ENCODE peak calls at places on chromosomes 11 and 22, in seven cellular contexts. One of them, this sample, is unnamed.
A peak's percentile ranks its signal among the peaks of the same experiment; 100 is the strongest.

GRCh38 chr11:134503104-134503503 is 91.1 kb upstream of the B3GAT1 start:
- DNase-seq in stomach: peak; percentile 22
- DNase-seq in ovary: no peak
- DNase-seq in A549: no peak
- DNase-seq in IMR-90: no peak
- DNase-seq in body of pancreas: no peak
- DNase-seq in right lobe of liver: peak; percentile 31
- DNase-seq in this sample: no peak

GRCh38 chr11:107713009-107713408 is 1.2 kb upstream of the SLN start:
- DNase-seq in A549: no peak
- DNase-seq in stomach: no peak
- DNase-seq in ovary: no peak
- DNase-seq in body of pancreas: no peak
- DNase-seq in right lobe of liver: no peak
- DNase-seq in IMR-90: no peak
- DNase-seq in this sample: no peak

GRCh38 chr11:118290923-118291322 is 13.6 kb upstream of the CD3E start:
- DNase-seq in A549: peak; percentile 32
- DNase-seq in ovary: no peak
- DNase-seq in right lobe of liver: no peak
- DNase-seq in body of pancreas: peak; percentile 61
- DNase-seq in stomach: peak; percentile 45
- DNase-seq in IMR-90: no peak
- DNase-seq in this sample: peak; percentile 61

GRCh38 chr11:123580557-123581275 is 73.7 kb downstream of the SCN3B start:
- DNase-seq in body of pancreas: peak; percentile 76
- DNase-seq in right lobe of liver: peak; percentile 81
- DNase-seq in IMR-90: peak; percentile 19
- DNase-seq in stomach: peak; percentile 84
- DNase-seq in ovary: peak; percentile 70
- DNase-seq in A549: peak; percentile 65
- DNase-seq in this sample: peak; percentile 73

GRCh38 chr11:48091426-48092102 is 111.2 kb downstream of the PTPRJ start:
- DNase-seq in A549: no peak
- DNase-seq in body of pancreas: no peak
- DNase-seq in stomach: no peak
- DNase-seq in ovary: no peak
- DNase-seq in IMR-90: no peak
- DNase-seq in right lobe of liver: no peak
- DNase-seq in this sample: no peak

GRCh38 chr22:23177197-23177596 is 3.1 kb upstream of the BCR start:
- DNase-seq in body of pancreas: no peak
- DNase-seq in stomach: no peak
- DNase-seq in ovary: no peak
- DNase-seq in right lobe of liver: no peak
- DNase-seq in A549: no peak
- DNase-seq in IMR-90: no peak
- DNase-seq in this sample: no peak

GRCh38 chr22:26949193-26949592 is 291.8 kb downstream of the MIAT start:
- DNase-seq in IMR-90: peak; percentile 19
- DNase-seq in right lobe of liver: no peak
- DNase-seq in stomach: no peak
- DNase-seq in body of pancreas: peak; percentile 14
- DNase-seq in ovary: no peak
- DNase-seq in A549: no peak
- DNase-seq in this sample: no peak

GRCh38 chr11:71489311-71490043 is 36.5 kb downstream of the NADSYN1 start:
- DNase-seq in A549: peak; percentile 23
- DNase-seq in body of pancreas: peak; percentile 6
- DNase-seq in stomach: peak; percentile 21
- DNase-seq in right lobe of liver: no peak
- DNase-seq in IMR-90: peak; percentile 82
- DNase-seq in ovary: no peak
- DNase-seq in this sample: no peak

GRCh38 chr11:59787816-59788215 is 22.8 kb downstream of the MRPL16 start:
- DNase-seq in body of pancreas: no peak
- DNase-seq in A549: no peak
- DNase-seq in right lobe of liver: no peak
- DNase-seq in IMR-90: peak; percentile 73
- DNase-seq in ovary: no peak
- DNase-seq in stomach: no peak
- DNase-seq in this sample: no peak

GRCh38 chr11:95596011-95596489 is 193.5 kb downstream of the FAM76B start:
- DNase-seq in body of pancreas: no peak
- DNase-seq in stomach: no peak
- DNase-seq in IMR-90: peak; percentile 39
- DNase-seq in A549: no peak
- DNase-seq in right lobe of liver: no peak
- DNase-seq in ovary: no peak
- DNase-seq in this sample: no peak

GRCh38 chr11:130602700-130603584 is 154.5 kb downstream of the ADAMTS15 start:
- DNase-seq in IMR-90: no peak
- DNase-seq in body of pancreas: no peak
- DNase-seq in ovary: no peak
- DNase-seq in right lobe of liver: no peak
- DNase-seq in stomach: no peak
- DNase-seq in A549: no peak
- DNase-seq in this sample: no peak

GRCh38 chr11:113006916-113007445 is 45.8 kb downstream of the NCAM1 start:
- DNase-seq in IMR-90: no peak
- DNase-seq in ovary: no peak
- DNase-seq in A549: no peak
- DNase-seq in body of pancreas: no peak
- DNase-seq in stomach: no peak
- DNase-seq in right lobe of liver: no peak
- DNase-seq in this sample: no peak

GRCh38 chr22:28345304-28345703 is 334.3 kb downstream of the TTC28 start:
- DNase-seq in A549: no peak
- DNase-seq in IMR-90: no peak
- DNase-seq in body of pancreas: no peak
- DNase-seq in ovary: peak; percentile 60
- DNase-seq in right lobe of liver: no peak
- DNase-seq in stomach: no peak
- DNase-seq in this sample: no peak

GRCh38 chr11:128745296-128746183 is 51.7 kb downstream of the FLI1 start:
- DNase-seq in stomach: no peak
- DNase-seq in IMR-90: peak; percentile 27
- DNase-seq in ovary: no peak
- DNase-seq in A549: no peak
- DNase-seq in body of pancreas: no peak
- DNase-seq in right lobe of liver: no peak
- DNase-seq in this sample: no peak

GRCh38 chr11:48031602-48032001 is 51.2 kb downstream of the PTPRJ start:
- DNase-seq in right lobe of liver: peak; percentile 29
- DNase-seq in body of pancreas: no peak
- DNase-seq in A549: no peak
- DNase-seq in stomach: no peak
- DNase-seq in IMR-90: no peak
- DNase-seq in ovary: no peak
- DNase-seq in this sample: no peak

GRCh38 chr11:112400615-112401014 is 140.0 kb upstream of the PLET1 start:
- DNase-seq in right lobe of liver: no peak
- DNase-seq in A549: no peak
- DNase-seq in IMR-90: no peak
- DNase-seq in stomach: no peak
- DNase-seq in ovary: no peak
- DNase-seq in body of pancreas: no peak
- DNase-seq in this sample: no peak

GRCh38 chr11:119693253-119693815 is 35.7 kb downstream of the NECTIN1 start:
- DNase-seq in A549: no peak
- DNase-seq in body of pancreas: no peak
- DNase-seq in stomach: no peak
- DNase-seq in right lobe of liver: no peak
- DNase-seq in ovary: no peak
- DNase-seq in IMR-90: no peak
- DNase-seq in this sample: no peak
- TF ChIP-seq POLR2A in A549: no peak
- TF ChIP-seq POLR2A in body of pancreas: no peak
- TF ChIP-seq POLR2A in stomach: no peak
- TF ChIP-seq POLR2A in right lobe of liver: no peak
- TF ChIP-seq POLR2A in ovary: no peak
- TF ChIP-seq POLR2A in IMR-90: no peak
- TF ChIP-seq POLR2A in this sample: no peak

DNA sequence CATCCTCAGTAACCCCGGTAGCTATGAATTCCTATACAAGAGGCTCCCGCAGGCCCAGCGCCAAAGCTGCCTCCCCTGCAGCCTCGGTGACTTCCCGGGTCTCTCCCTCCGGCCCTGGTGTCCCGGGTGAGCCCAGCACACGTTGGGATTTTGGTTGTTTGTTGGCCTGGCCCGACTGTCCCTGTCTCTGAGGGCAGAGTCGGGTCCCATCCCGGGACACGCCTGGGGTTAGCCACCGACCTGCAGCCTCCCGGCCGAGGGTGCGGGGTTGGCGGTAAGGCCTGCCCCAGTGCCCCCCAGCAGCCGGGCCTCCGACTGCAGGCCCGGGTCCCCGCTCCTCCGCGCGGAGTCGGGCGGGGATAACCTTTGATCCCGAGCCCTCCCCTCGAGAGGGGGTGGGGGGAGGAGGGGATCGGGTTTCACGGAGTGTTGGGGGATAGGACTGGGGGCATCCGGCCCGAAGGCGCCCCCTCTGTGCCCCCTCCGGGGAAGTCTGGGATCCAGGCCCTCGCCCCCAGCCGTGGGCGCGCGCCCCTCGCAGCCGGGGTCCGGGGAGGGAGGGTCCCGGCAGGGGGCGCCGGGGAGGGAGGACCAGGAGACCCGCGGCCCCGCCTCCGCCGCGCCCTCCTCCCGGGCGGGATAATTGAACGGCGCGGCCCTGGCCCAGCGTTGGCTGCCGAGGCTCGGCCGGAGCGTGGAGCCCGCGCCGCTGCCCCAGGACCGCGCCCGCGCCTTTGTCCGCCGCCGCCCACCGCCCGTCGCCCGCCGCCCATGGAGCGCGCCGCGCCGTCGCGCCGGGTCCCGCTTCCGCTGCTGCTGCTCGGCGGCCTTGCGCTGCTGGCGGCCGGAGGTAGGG is at the start of gene FBLN1:
- DNase-seq in stomach: no peak
- DNase-seq in body of pancreas: no peak
- DNase-seq in A549: peak; percentile 42
- DNase-seq in right lobe of liver: peak; percentile 43
- DNase-seq in IMR-90: no peak
- DNase-seq in ovary: peak; percentile 81
- DNase-seq in this sample: no peak
- TF ChIP-seq CTCF in stomach: no peak
- TF ChIP-seq CTCF in body of pancreas: no peak
- TF ChIP-seq CTCF in A549: peak; percentile 46
- TF ChIP-seq CTCF in right lobe of liver: no peak
- TF ChIP-seq CTCF in IMR-90: peak; percentile 21
- TF ChIP-seq CTCF in ovary: peak; percentile 22
- TF ChIP-seq CTCF in this sample: no peak

DNA sequence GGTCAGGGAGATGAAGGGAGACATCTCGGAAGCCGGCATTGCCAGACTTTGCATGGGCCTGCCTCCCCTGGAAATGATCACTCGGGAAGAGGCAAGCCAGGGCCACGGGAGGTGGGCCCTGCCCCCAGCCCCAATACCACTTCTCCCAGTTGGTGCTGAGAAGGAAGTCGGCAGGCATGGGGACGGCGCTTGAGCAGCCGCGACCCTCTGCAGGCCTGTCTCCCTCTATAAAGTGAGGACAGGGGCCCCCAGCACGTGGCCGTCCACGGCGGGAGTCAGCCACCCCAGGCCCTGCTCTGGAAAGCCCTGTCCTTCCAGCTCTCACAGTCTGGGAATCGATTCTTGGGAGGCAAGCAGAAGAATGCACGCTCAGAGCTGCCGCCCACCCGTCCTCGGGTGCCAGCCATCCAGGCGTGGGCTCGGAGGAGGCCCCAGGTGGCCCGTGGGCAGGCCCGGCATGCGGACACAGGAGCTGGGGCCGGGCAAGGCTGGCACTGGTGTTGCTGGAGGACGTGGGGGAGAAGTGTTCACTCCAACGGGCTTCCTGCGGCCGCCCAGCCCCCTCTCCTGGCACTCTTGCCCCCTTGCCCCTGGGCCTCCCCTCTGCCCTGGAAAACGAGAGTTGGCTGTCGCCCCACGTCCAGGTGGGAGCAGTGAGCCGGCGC is 77.4 kb downstream of the CACNA1I start:
- DNase-seq in body of pancreas: no peak
- DNase-seq in ovary: no peak
- DNase-seq in IMR-90: no peak
- DNase-seq in A549: no peak
- DNase-seq in stomach: no peak
- DNase-seq in right lobe of liver: no peak
- DNase-seq in this sample: no peak
- H3K4me1 ChIP-seq in body of pancreas: no peaks in the 10 kb centered on the region
- H3K4me1 ChIP-seq in ovary: no peaks in the 10 kb centered on the region
- H3K4me1 ChIP-seq in IMR-90: peaks cover 1% of the 10 kb centered on the region
- H3K4me1 ChIP-seq in A549: no peaks in the 10 kb centered on the region
- H3K4me1 ChIP-seq in stomach: no peaks in the 10 kb centered on the region
- H3K4me1 ChIP-seq in right lobe of liver: no peaks in the 10 kb centered on the region
- H3K4me1 ChIP-seq in this sample: no peaks in the 10 kb centered on the region

GRCh38 chr11:12743834-12744449 is 69.7 kb downstream of the TEAD1 start:
- DNase-seq in right lobe of liver: no peak
- DNase-seq in body of pancreas: no peak
- DNase-seq in IMR-90: no peak
- DNase-seq in A549: no peak
- DNase-seq in stomach: no peak
- DNase-seq in ovary: no peak
- DNase-seq in this sample: no peak
- TF ChIP-seq POLR2A in right lobe of liver: no peak
- TF ChIP-seq POLR2A in body of pancreas: no peak
- TF ChIP-seq POLR2A in IMR-90: no peak
- TF ChIP-seq POLR2A in A549: no peak
- TF ChIP-seq POLR2A in stomach: no peak
- TF ChIP-seq POLR2A in ovary: no peak
- TF ChIP-seq POLR2A in this sample: no peak

GRCh38 chr11:90542092-90542491 is 319.2 kb upstream of the CHORDC1 start:
- DNase-seq in A549: no peak
- DNase-seq in ovary: no peak
- DNase-seq in stomach: no peak
- DNase-seq in right lobe of liver: no peak
- DNase-seq in IMR-90: no peak
- DNase-seq in body of pancreas: no peak
- DNase-seq in this sample: no peak
- TF ChIP-seq CTCF in A549: no peak
- TF ChIP-seq CTCF in ovary: no peak
- TF ChIP-seq CTCF in stomach: no peak
- TF ChIP-seq CTCF in right lobe of liver: no peak
- TF ChIP-seq CTCF in IMR-90: no peak
- TF ChIP-seq CTCF in body of pancreas: no peak
- TF ChIP-seq CTCF in this sample: no peak